ENCODE peak calls at places on chromosome 7, in nine cellular contexts. F, Q, J, X, K, L, I, U and B are unnamed samples.

GRCh38 chr7:69363131-69363530 is 235.1 kb upstream of the AUTS2 start:
- DNase-seq in F (no peak), Q (no peak), J (no peak), X (no peak), K (no peak), L (no peak), I (no peak), U (no peak), B (no peak)

GRCh38 chr7:73865738-73866445 is 4.9 kb downstream of the TMEM270 start:
- DNase-seq in F (peak; percentile 76), Q (peak; percentile 51), J (no peak), X (no peak), K (peak; percentile 49), L (peak; percentile 59), I (peak; percentile 45), U (peak; percentile 44), B (peak; percentile 35)

GRCh38 chr7:70417061-70417655 is 714.8 kb upstream of the GALNT17 start:
- DNase-seq in F (no peak), Q (peak; percentile 19), J (no peak), X (no peak), K (no peak), L (no peak), I (no peak), U (no peak), B (no peak)

GRCh38 chr7:100080895-100081534 is 508 bp downstream of the ZNF3 start:
- DNase-seq in F (no peak), Q (no peak), J (no peak), X (no peak), K (no peak), L (no peak), I (no peak), U (no peak), B (no peak)

GRCh38 chr7:22430457-22430856 is 69.5 kb downstream of the STEAP1B start:
- DNase-seq in F (no peak), Q (no peak), J (peak; percentile 9), X (no peak), K (no peak), L (peak; percentile 67), I (no peak), U (no peak), B (no peak)

GRCh38 chr7:65219623-65220022 is 154.0 kb upstream of the ZNF92 start:
- DNase-seq in F (no peak), Q (no peak), J (no peak), X (no peak), K (no peak), L (no peak), I (no peak), U (no peak), B (no peak)

GRCh38 chr7:91212592-91212991 is 51.6 kb upstream of the FZD1 start:
- DNase-seq in F (peak; percentile 12), Q (no peak), J (no peak), X (no peak), K (no peak), L (peak; percentile 33), I (no peak), U (no peak), B (no peak)

GRCh38 chr7:98211221-98211675 is at the start of gene BHLHA15:
- DNase-seq in F (no peak), Q (no peak), J (no peak), X (no peak), K (peak; percentile 17), L (no peak), I (no peak), U (no peak), B (peak; percentile 75)

GRCh38 chr7:151366872-151367207 is 25.2 kb downstream of the NUB1 start:
- DNase-seq in F (peak; percentile 87), Q (no peak), J (peak; percentile 70), X (no peak), K (no peak), L (peak; percentile 60), I (no peak), U (no peak), B (no peak)

GRCh38 chr7:108094375-108094774 is 35.8 kb downstream of the LAMB4 start:
- DNase-seq in F (peak; percentile 94), Q (no peak), J (peak; percentile 91), X (no peak), K (no peak), L (no peak), I (no peak), U (no peak), B (no peak)

GRCh38 chr7:140641532-140642191 is 1.0 kb upstream of the DENND2A start:
- DNase-seq in F (no peak), Q (no peak), J (no peak), X (no peak), K (peak; percentile 19), L (no peak), I (no peak), U (peak; percentile 40), B (no peak)

GRCh38 chr7:99331002-99331401 is 5.3 kb downstream of the ARPC1A start:
- DNase-seq in F (no peak), Q (no peak), J (no peak), X (no peak), K (no peak), L (peak; percentile 23), I (no peak), U (no peak), B (no peak)

DNA sequence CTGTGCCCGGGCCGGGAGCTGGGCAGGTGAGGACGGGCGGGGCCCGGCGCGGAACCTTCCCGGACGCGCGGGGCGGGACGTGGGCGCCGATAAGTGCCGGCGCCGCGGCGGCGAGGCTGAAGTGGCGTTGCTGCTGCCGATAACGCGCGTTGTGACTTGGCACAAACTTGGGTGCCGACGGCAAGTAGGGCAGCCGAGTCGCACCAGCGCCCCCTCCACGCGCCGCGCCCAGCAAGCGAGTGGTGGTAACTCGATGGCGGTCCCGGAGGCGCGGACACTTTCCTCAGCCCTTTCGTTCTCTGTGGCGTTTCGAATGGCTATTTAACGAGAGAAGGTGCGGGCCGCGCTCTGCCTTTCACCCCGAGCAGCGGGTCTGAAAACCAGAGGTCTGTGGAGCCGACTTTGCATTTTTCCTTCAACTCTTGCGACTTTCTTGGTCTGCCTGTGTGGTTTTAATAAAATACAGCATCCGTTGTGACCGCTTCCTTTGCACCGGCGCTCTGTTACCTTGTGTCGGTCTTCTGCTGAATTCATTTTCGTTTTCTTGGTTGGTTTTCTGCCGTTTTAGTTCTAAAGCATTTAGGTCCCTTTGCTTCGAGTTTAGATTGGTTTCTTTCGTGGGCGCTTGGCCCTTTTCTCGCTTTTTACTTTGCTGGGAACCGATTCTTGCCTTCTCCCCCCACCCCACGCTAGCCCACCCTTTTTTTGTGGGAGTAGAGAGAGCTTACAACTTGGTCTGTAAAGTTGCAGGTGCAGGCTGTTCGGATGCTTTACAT is 704 bp downstream of the STK17A start:
- DNase-seq in F (peak; percentile 58), Q (peak; percentile 64), J (no peak), X (peak; percentile 50), K (peak; percentile 73), L (no peak), I (peak; percentile 60), U (peak; percentile 76), B (peak; percentile 84)
- TF ChIP-seq CTCF in F (no peak), Q (peak; percentile 8), J (peak; percentile 20), X (no peak), K (no peak), L (peak; percentile 26), I (peak; percentile 16), U (no peak), B (peak; percentile 10)

GRCh38 chr7:39357648-39358047 is 208.6 kb upstream of the YAE1 start:
- DNase-seq in F (no peak), Q (no peak), J (no peak), X (no peak), K (no peak), L (no peak), I (no peak), U (no peak), B (no peak)
- TF ChIP-seq CTCF in F (peak; percentile 23), Q (no peak), J (peak; percentile 26), X (no peak), K (no peak), L (peak; percentile 56), I (no peak), U (no peak), B (peak; percentile 37)

GRCh38 chr7:52273685-52274610 is 761.5 kb upstream of the POM121L12 start:
- DNase-seq in F (no peak), Q (peak; percentile 15), J (no peak), X (no peak), K (no peak), L (no peak), I (no peak), U (no peak), B (no peak)
- TF ChIP-seq CTCF in F (no peak), Q (no peak), J (no peak), X (no peak), K (no peak), L (no peak), I (no peak), U (no peak), B (no peak)

GRCh38 chr7:32916006-32916405 is 24.4 kb upstream of the KBTBD2 start:
- DNase-seq in F (no peak), Q (no peak), J (no peak), X (no peak), K (no peak), L (no peak), I (no peak), U (no peak), B (no peak)

GRCh38 chr7:32910195-32910594 is 18.6 kb upstream of the KBTBD2 start:
- DNase-seq in F (no peak), Q (no peak), J (no peak), X (no peak), K (no peak), L (no peak), I (no peak), U (no peak), B (no peak)

GRCh38 chr7:32915041-32915536 is 23.5 kb upstream of the KBTBD2 start:
- DNase-seq in F (no peak), Q (no peak), J (no peak), X (no peak), K (no peak), L (no peak), I (no peak), U (no peak), B (no peak)

GRCh38 chr7:32914186-32914585 is 22.6 kb upstream of the KBTBD2 start:
- DNase-seq in F (no peak), Q (no peak), J (no peak), X (no peak), K (no peak), L (no peak), I (no peak), U (no peak), B (no peak)
- TF ChIP-seq CTCF in F (peak; percentile 14), Q (no peak), J (peak; percentile 19), X (no peak), K (no peak), L (peak; percentile 32), I (no peak), U (no peak), B (no peak)